ENCODE peak calls at places on chromosome 17, in seven cellular contexts. Z, J, T, M, X, W and H are unnamed samples.

GRCh38 chr17:34251186-34251585 is 3.9 kb upstream of the CCL2 start:
- DNase-seq in Z (no peak), J (no peak), T (no peak), M (no peak), X (no peak), W (no peak), H (no peak)

GRCh38 chr17:70869402-70870085 is 700.2 kb downstream of the KCNJ2 start:
- DNase-seq in Z (no peak), J (peak), T (no peak), M (no peak), X (no peak), W (no peak), H (no peak)

GRCh38 chr17:45581860-45582259 is 91.3 kb upstream of the PLEKHM1 start:
- DNase-seq in Z (no peak), J (no peak), T (no peak), M (no peak), X (no peak), W (no peak), H (no peak)

GRCh38 chr17:4072487-4073157 is 70.2 kb downstream of the ZZEF1 start:
- DNase-seq in Z (no peak), J (no peak), T (no peak), M (no peak), X (no peak), W (no peak), H (no peak)

GRCh38 chr17:50739098-50739497 is 19.7 kb downstream of the LUC7L3 start:
- DNase-seq in Z (no peak), J (no peak), T (no peak), M (no peak), X (no peak), W (no peak), H (no peak)

GRCh38 chr17:4405038-4405669 is 28.6 kb upstream of the SPNS3 start:
- DNase-seq in Z (no peak), J (no peak), T (no peak), M (no peak), X (no peak), W (no peak), H (no peak)

GRCh38 chr17:73492802-73493139 is 151.5 kb downstream of the SDK2 start:
- DNase-seq in Z (no peak), J (no peak), T (no peak), M (peak), X (no peak), W (peak), H (peak)

GRCh38 chr17:50661795-50662391 is 27.2 kb downstream of the ABCC3 start:
- DNase-seq in Z (peak), J (no peak), T (no peak), M (no peak), X (peak), W (no peak), H (no peak)

GRCh38 chr17:77853208-77853977 is 105.1 kb upstream of the TNRC6C start:
- DNase-seq in Z (no peak), J (no peak), T (no peak), M (no peak), X (no peak), W (no peak), H (no peak)

GRCh38 chr17:64423881-64424280 is 25.0 kb upstream of the MILR1 start:
- DNase-seq in Z (no peak), J (no peak), T (no peak), M (no peak), X (no peak), W (no peak), H (no peak)

GRCh38 chr17:73304971-73305786 is 6.6 kb downstream of the CDC42EP4 start:
- DNase-seq in Z (peak), J (peak), T (no peak), M (no peak), X (peak), W (peak), H (peak)

GRCh38 chr17:34255381-34255732 is 272 bp downstream of the CCL2 start:
- DNase-seq in Z (no peak), J (no peak), T (no peak), M (no peak), X (no peak), W (no peak), H (no peak)

GRCh38 chr17:14011740-14012405 is 57.4 kb upstream of the COX10 start:
- DNase-seq in Z (no peak), J (no peak), T (no peak), M (no peak), X (no peak), W (no peak), H (no peak)

GRCh38 chr17:65292430-65292829 is 155.3 kb downstream of the RGS9 start:
- DNase-seq in Z (no peak), J (no peak), T (no peak), M (no peak), X (no peak), W (no peak), H (no peak)

GRCh38 chr17:66335797-66336196 is 33.4 kb downstream of the PRKCA start:
- DNase-seq in Z (no peak), J (no peak), T (no peak), M (no peak), X (no peak), W (no peak), H (no peak)

GRCh38 chr17:42548070-42548837 is 4.5 kb upstream of the HSD17B1 start:
- DNase-seq in Z (no peak), J (peak), T (no peak), M (peak), X (no peak), W (peak), H (peak)

GRCh38 chr17:43834106-43834505 is 1.2 kb upstream of the MPP3 start:
- DNase-seq in Z (no peak), J (no peak), T (no peak), M (no peak), X (no peak), W (no peak), H (no peak)

GRCh38 chr17:63635787-63636186 is 13.6 kb downstream of the MAP3K3 start:
- DNase-seq in Z (no peak), J (no peak), T (peak), M (no peak), X (no peak), W (no peak), H (no peak)

GRCh38 chr17:59513934-59514841 is 51.2 kb upstream of the DHX40 start:
- DNase-seq in Z (peak), J (peak), T (peak), M (peak), X (no peak), W (no peak), H (peak)

GRCh38 chr17:56203430-56203829 is 50.2 kb downstream of the ANKFN1 start:
- DNase-seq in Z (no peak), J (no peak), T (no peak), M (no peak), X (peak), W (no peak), H (no peak)

GRCh38 chr17:47895254-47895855 is 681 bp upstream of the SP2 start:
- DNase-seq in Z (no peak), J (no peak), T (peak), M (no peak), X (no peak), W (no peak), H (no peak)

GRCh38 chr17:57004944-57005579 is 27.1 kb downstream of the SCPEP1 start:
- DNase-seq in Z (no peak), J (peak), T (no peak), M (no peak), X (no peak), W (no peak), H (no peak)

DNA sequence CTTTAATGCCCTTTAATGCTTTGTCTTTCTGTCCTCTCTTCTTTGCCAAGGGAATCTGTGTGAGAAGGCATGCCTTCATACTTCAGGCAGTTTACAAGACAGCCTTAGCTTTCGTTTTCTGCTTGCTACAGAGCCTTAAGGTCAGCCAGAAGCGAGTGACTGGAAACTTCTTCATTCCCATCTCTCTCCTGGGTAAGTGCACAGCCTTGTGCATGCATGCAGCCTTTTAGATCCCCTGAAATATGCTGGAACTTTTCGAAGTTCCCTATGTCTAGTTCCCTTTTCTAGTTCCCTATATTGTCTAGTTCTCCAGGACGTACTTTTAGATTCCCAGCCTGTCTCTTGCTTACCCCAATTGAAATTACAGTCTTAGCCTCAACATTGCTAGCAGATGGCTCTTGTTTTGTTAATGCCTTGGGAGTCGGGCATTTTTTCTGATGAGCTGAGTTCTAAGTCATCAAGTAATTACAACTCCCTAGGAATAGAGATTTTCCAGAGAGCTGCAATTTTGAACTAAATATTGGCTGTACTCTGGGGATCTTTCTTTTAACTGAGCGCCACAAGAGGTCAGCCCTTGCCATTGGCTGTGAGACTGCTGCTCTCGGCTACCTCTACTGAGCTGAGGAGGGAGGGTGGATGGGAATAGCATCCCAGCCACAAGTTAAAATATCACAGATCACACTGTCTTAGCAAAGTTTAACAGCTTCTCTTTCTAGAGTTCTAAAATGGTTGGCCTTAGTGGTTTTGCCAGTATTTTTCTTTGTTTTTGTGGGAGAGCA is 22.7 kb upstream of the PPM1D start:
- DNase-seq in Z (peak), J (no peak), T (peak), M (no peak), X (no peak), W (no peak), H (no peak)
- TF ChIP-seq CTCF in Z (peak), J (no peak), T (peak), M (no peak), X (peak), W (no peak), H (no peak)

GRCh38 chr17:32007463-32008298 is 498 bp downstream of the LRRC37B start:
- DNase-seq in Z (peak), J (peak), T (peak), M (peak), X (peak), W (peak), H (no peak)

GRCh38 chr17:32009262-32009542 is 2.0 kb downstream of the LRRC37B start:
- DNase-seq in Z (no peak), J (no peak), T (no peak), M (no peak), X (no peak), W (no peak), H (no peak)

GRCh38 chr17:32010114-32010513 is 2.9 kb downstream of the LRRC37B start:
- DNase-seq in Z (no peak), J (no peak), T (no peak), M (no peak), X (no peak), W (no peak), H (no peak)

GRCh38 chr17:32006957-32007462 is at the start of gene LRRC37B:
- DNase-seq in Z (peak), J (peak), T (peak), M (peak), X (peak), W (peak), H (peak)
- TF ChIP-seq CTCF in Z (peak), J (peak), T (peak), M (peak), X (peak), W (peak), H (peak)

GRCh38 chr17:27593232-27593856 is 37.6 kb upstream of the LGALS9 start:
- DNase-seq in Z (no peak), J (no peak), T (no peak), M (no peak), X (no peak), W (no peak), H (no peak)
- TF ChIP-seq CTCF in Z (no peak), J (peak), T (no peak), M (no peak), X (no peak), W (no peak), H (no peak)

GRCh38 chr17:32940706-32941390 is 12.9 kb downstream of the TMEM98 start:
- DNase-seq in Z (no peak), J (no peak), T (no peak), M (no peak), X (no peak), W (no peak), H (no peak)

GRCh38 chr17:32943206-32943605 is 15.3 kb downstream of the TMEM98 start:
- DNase-seq in Z (no peak), J (no peak), T (no peak), M (no peak), X (no peak), W (no peak), H (no peak)

GRCh38 chr17:32944248-32945020 is 16.5 kb downstream of the TMEM98 start:
- DNase-seq in Z (no peak), J (no peak), T (no peak), M (no peak), X (no peak), W (no peak), H (no peak)

GRCh38 chr17:32943647-32944191 is 15.8 kb downstream of the TMEM98 start:
- DNase-seq in Z (peak), J (no peak), T (no peak), M (no peak), X (no peak), W (no peak), H (no peak)

DNA sequence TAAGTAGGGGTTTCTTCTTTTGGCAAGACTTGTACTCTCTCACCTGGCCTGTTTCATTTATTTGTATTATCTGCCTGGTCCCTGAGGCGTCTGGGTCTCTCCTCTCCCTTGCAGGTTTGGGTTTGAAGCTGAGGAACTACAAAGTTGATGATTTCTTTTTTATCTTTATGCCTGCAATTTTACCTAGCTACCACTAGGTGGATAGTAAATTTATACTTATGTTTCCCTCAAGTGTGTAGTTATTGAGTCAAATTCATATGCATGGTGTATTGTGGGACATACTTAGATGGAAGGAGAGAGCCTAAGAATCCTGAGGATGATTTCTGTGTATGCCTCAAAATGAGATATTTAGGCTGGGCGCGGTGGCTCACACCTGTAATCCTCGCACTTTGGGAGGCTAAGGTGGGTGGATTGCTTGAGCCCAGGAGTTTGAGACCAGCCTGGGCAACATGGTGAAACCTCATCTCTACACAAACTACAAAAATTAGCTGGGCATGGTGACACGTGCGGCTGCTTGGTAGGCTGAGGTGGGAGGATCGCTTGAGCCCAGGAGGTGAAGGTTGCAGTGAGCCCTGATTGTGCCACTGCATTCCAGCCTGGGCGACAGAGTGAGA is 13.6 kb downstream of the TMEM98 start:
- DNase-seq in Z (no peak), J (no peak), T (no peak), M (no peak), X (no peak), W (no peak), H (no peak)
- TF ChIP-seq CTCF in Z (no peak), J (peak), T (peak), M (peak), X (no peak), W (peak), H (peak)

GRCh38 chr17:80678621-80679020 is 134.0 kb downstream of the RPTOR start:
- DNase-seq in Z (no peak), J (peak), T (no peak), M (no peak), X (peak), W (no peak), H (no peak)
- TF ChIP-seq CTCF in Z (no peak), J (no peak), T (no peak), M (no peak), X (no peak), W (no peak), H (no peak)

GRCh38 chr17:68292689-68293040 is 1.4 kb downstream of the ARSG start:
- DNase-seq in Z (no peak), J (no peak), T (no peak), M (no peak), X (no peak), W (no peak), H (no peak)

GRCh38 chr17:68293490-68294195 is 2.3 kb downstream of the ARSG start:
- DNase-seq in Z (no peak), J (peak), T (no peak), M (no peak), X (no peak), W (no peak), H (no peak)

GRCh38 chr17:68290955-68291835 is at the start of the genes ARSG and SLC16A6:
- DNase-seq in Z (peak), J (peak), T (peak), M (peak), X (peak), W (peak), H (peak)

GRCh38 chr17:68290268-68290954 is 516 bp downstream of the SLC16A6 start:
- DNase-seq in Z (no peak), J (peak), T (peak), M (peak), X (no peak), W (peak), H (no peak)

GRCh38 chr17:68291836-68292688 is 767 bp downstream of the ARSG start:
- DNase-seq in Z (peak), J (peak), T (peak), M (peak), X (peak), W (peak), H (peak)
- TF ChIP-seq CTCF in Z (no peak), J (peak), T (no peak), M (no peak), X (no peak), W (no peak), H (no peak)

DNA sequence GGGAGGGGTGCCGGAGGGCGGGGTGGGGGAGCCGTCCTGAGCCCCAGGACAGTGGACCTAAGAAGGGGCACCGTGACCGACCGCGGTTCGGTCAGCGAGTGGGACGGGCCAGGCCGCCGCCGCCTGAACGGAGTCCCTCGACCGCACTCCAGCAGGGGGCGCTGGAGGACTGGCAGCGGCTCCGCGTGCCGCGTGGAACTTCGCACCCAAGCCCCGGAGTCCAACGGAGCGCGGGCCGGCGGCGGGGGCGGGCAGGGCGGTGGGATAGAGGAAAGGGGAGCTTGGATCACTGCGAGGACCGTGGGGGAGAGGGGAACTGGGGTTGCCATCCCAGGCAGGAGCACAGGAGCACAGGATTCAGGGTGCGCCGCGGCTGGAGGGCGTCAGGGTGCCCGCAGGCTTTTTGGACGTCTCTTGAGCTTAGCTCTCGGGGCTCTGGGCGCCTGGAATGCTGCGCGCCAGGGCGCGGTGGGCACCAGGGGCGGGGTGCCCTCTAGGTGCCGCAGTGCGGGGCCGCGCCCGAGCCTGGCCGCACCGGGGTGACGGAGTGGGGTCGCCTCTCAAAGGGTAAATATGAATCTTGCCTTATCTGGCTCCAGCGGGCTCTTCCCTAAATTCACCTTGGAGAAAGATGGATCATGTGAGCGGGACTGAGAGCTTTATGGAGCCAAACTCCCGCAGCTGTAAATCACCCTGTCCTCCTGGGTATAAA is 379 bp upstream of the OTOP2 start:
- DNase-seq in Z (peak), J (peak), T (peak), M (peak), X (peak), W (peak), H (peak)
- TF ChIP-seq CTCF in Z (peak), J (peak), T (peak), M (peak), X (peak), W (peak), H (peak)